ENCODE peak calls at places on chromosome 16, in six cellular contexts. L is AG10803, D is A549, A is OCI-LY7, G is tibial nerve, S is right lobe of liver. N is an unnamed sample.

GRCh38 chr16:81618661-81619060 is 160.4 kb upstream of the PLCG2 start:
- DNase-seq in G (no peak), D (no peak), L (no peak), S (peak), A (no peak), N (no peak)

GRCh38 chr16:69073181-69073669 is 32.2 kb upstream of the HAS3 start:
- DNase-seq in D (peak), L (peak), S (no peak), A (no peak), G (no peak), N (peak)

GRCh38 chr16:89009343-89010209 is 32.6 kb upstream of the CBFA2T3 start:
- DNase-seq in G (no peak), D (no peak), S (no peak), L (no peak), A (peak), N (peak)

GRCh38 chr16:6482861-6483530 is 849.6 kb upstream of the RBFOX1 start:
- DNase-seq in A (no peak), L (no peak), D (no peak), S (no peak), G (no peak), N (no peak)

GRCh38 chr16:30491744-30492308 is 19.3 kb downstream of the ITGAL start:
- DNase-seq in S (peak), A (no peak), G (no peak), L (peak), D (peak), N (peak)

GRCh38 chr16:66220766-66221165 is 145.7 kb upstream of the CDH5 start:
- DNase-seq in D (no peak), G (no peak), L (no peak), A (peak), S (no peak), N (no peak)

GRCh38 chr16:56713794-56714193 is 16.1 kb upstream of the NUP93 start:
- DNase-seq in S (no peak), G (no peak), A (no peak), D (no peak), L (no peak), N (no peak)

GRCh38 chr16:28975158-28975603 is 603 bp downstream of the SPNS1 start:
- DNase-seq in L (no peak), D (no peak), A (no peak), G (no peak), S (peak), N (no peak)

GRCh38 chr16:17509194-17509593 is 38.4 kb upstream of the XYLT1 start:
- DNase-seq in L (no peak), S (no peak), A (no peak), D (no peak), G (no peak), N (peak)

GRCh38 chr16:66606000-66606751 is 1.7 kb downstream of the CMTM3 start:
- DNase-seq in L (no peak), G (no peak), D (no peak), S (no peak), A (peak), N (no peak)

GRCh38 chr16:89224665-89225064 is 7.2 kb downstream of the ZNF778 start:
- DNase-seq in G (no peak), D (no peak), S (no peak), L (no peak), A (no peak), N (no peak)

GRCh38 chr16:81818514-81819304 is 39.6 kb downstream of the PLCG2 start:
- DNase-seq in A (no peak), S (no peak), D (no peak), L (no peak), G (no peak), N (no peak)

GRCh38 chr16:64615647-64616280 is 506.1 kb downstream of the CDH11 start:
- DNase-seq in G (no peak), S (no peak), A (no peak), L (peak), D (no peak), N (no peak)

GRCh38 chr16:87581867-87582220 is 20.5 kb upstream of the JPH3 start:
- DNase-seq in S (peak), A (no peak), L (peak), D (peak), G (peak), N (peak)
- H3K4me3 ChIP-seq in S (no peak), A (no peak), L (peak), D (peak), G (peak), N (no peak)

GRCh38 chr16:11374255-11374654 is 29.0 kb downstream of the RMI2 start:
- DNase-seq in D (no peak), G (no peak), S (no peak), L (no peak), A (no peak), N (no peak)

GRCh38 chr16:11370084-11370931 is 25.0 kb downstream of the RMI2 start:
- DNase-seq in G (no peak), S (peak), D (no peak), L (peak), A (peak), N (no peak)

GRCh38 chr16:11367483-11367906 is 22.2 kb downstream of the RMI2 start:
- DNase-seq in D (no peak), A (no peak), S (no peak), G (no peak), L (no peak), N (peak)

GRCh38 chr16:11372924-11373306 is 27.7 kb downstream of the RMI2 start:
- DNase-seq in G (no peak), A (no peak), D (no peak), L (no peak), S (no peak), N (no peak)

GRCh38 chr16:11372073-11372923 is 27.0 kb downstream of the RMI2 start:
- DNase-seq in G (no peak), L (no peak), D (no peak), S (no peak), A (no peak), N (no peak)
- TF ChIP-seq CTCF in G (no peak), L (no peak), D (no peak), S (no peak), A (peak), N (no peak)

GRCh38 chr16:14420721-14421488 is 209.2 kb downstream of the PARN start:
- DNase-seq in S (peak), A (no peak), G (no peak), L (no peak), D (no peak), N (no peak)

GRCh38 chr16:14419817-14420216 is 210.2 kb downstream of the PARN start:
- DNase-seq in S (no peak), D (no peak), A (no peak), G (no peak), L (no peak), N (no peak)

GRCh38 chr16:14416184-14416583 is 213.9 kb downstream of the PARN start:
- DNase-seq in D (no peak), A (no peak), S (no peak), L (no peak), G (no peak), N (no peak)

GRCh38 chr16:14418795-14419225 is 211.2 kb downstream of the PARN start:
- DNase-seq in G (peak), D (no peak), S (no peak), L (no peak), A (no peak), N (peak)

DNA sequence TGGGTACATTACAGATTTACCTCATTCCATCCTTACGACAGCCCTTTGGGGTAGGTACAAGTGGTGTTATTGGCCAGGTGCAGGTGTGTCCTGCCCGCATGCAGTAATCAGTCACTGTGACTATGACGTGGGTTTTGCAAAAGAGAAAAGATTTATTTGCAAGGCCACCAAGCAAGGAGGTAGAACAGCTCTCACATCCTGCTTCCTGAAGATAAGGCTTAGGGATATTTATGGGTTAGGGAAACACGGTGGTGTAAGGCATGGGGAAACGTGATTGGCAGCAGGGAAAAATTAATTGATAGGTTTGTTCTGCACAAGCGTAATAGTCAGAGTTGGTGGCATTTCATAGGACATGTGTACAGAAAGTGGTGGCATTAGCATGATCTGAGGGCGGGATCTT is 214.8 kb downstream of the PARN start:
- DNase-seq in L (no peak), D (no peak), A (no peak), G (no peak), S (no peak), N (no peak)
- H3K4me3 ChIP-seq in L (no peak), D (no peak), A (no peak), G (no peak), S (no peak), N (no peak)

GRCh38 chr16:67664871-67665270 is 1.7 kb downstream of the ENKD1 start:
- DNase-seq in D (no peak), G (no peak), A (no peak), L (no peak), S (no peak), N (no peak)

GRCh38 chr16:67663151-67663876 is 2.6 kb downstream of the PARD6A start:
- DNase-seq in A (peak), D (peak), L (no peak), G (no peak), S (no peak), N (no peak)

GRCh38 chr16:67664258-67664657 is 2.3 kb downstream of the ENKD1 start:
- DNase-seq in A (no peak), D (no peak), L (no peak), S (no peak), G (no peak), N (no peak)

GRCh38 chr16:67662653-67663010 is 1.9 kb downstream of the PARD6A start:
- DNase-seq in G (no peak), S (no peak), D (no peak), L (no peak), A (no peak), N (no peak)

DNA sequence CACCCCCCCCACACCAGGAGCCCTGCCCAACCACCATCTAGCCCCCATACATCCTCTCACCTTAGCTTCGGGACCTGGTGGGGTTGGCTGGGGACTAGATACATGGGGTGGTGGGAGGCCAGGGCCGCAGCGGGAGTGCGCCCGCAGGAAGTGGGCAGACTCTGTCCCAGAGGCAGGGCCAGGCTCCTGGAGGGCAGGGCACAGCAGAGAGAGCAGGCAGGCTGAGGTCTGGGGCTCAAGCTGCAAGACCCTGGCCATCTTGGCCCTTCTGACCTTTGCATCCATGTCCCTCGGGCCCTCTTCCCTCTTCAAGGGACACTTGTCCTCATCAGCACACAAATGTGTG is 2.7 kb downstream of the ENKD1 start:
- DNase-seq in L (no peak), S (no peak), A (no peak), D (no peak), G (no peak), N (no peak)
- TF ChIP-seq CTCF in L (no peak), S (no peak), A (no peak), D (no peak), G (no peak), N (no peak)

GRCh38 chr16:74297296-74297665 is 667 bp downstream of the PSMD7 start:
- DNase-seq in G (no peak), D (peak), L (peak), S (peak), A (peak), N (peak)
- H3K4me3 ChIP-seq in G (peak), D (peak), L (peak), S (peak), A (peak), N (peak)

DNA sequence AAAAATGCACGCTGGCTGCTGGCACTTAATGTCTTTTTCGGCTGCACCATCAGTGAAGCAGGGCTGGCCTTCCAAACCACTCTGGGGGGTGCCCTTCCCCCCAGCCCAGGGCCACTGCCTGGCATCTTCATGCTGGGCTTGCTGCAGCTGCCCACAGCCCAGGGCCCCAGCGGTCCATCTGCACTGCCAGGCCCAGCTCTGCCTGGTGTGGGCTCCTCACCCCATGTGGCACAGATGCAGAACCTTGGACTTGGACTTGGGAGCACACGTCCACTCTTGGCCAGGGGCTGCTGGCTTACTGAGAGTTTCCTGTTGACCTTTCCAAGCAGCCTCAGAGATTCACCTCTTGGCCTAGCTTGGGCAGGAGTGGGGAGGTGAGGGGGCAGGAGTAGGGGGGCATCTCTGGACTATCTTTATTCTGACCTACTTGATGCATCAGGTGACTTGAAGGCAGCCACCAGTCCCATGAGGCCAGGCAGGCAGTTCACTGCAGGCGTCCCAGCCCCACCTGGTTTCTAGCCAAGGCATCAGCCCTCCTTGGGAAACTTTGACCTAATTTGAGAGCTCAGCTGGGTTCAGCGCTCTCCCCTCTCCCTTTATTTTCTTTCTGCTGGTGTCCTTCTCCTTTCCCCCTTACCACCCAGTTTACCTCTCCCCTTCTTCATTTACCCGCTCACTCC is 365.8 kb downstream of the CPPED1 start:
- DNase-seq in G (no peak), D (no peak), L (no peak), S (no peak), A (no peak), N (no peak)
- TF ChIP-seq CTCF in G (no peak), D (no peak), L (no peak), S (no peak), A (no peak), N (no peak)

GRCh38 chr16:4182581-4183257 is 59.2 kb downstream of the SRL start:
- DNase-seq in L (no peak), G (no peak), A (no peak), S (no peak), D (no peak), N (no peak)
- H3K4me3 ChIP-seq in L (peak), G (peak), A (peak), S (peak), D (peak), N (peak)

DNA sequence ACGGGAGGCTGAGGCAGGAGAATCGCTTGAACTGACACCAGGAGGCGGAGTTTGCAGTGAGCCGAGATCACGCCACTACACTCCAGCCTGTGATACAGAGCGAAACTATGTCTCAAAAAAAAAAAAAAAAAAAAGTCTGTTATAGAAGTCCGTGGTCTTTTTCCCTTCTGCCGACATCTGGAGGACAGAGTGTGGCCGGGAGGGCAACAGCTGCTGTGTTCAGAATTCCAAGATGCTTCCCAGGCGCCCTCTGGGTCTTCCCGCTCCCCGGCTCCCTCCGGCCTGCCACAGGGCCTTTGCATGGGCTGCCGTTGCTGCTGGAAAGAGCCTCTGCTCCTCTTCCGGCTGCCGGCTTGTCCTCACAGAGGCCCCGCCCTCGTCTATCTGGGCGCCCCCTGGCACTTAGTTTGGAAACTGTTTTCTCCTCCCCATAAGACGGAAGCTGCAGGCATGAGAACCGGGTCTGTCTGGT is 2.4 kb upstream of the CACNA1H start:
- DNase-seq in G (no peak), L (peak), S (no peak), A (peak), D (peak), N (peak)
- TF ChIP-seq CTCF in G (no peak), L (peak), S (no peak), A (peak), D (peak), N (no peak)

N was measured in fibroblast of the aortic adventitia.